ENCODE peak calls at places on chromosomes 16 and 17, in eight cellular contexts. P is heart right ventricle, M is fibroblast of lung, K is mammary epithelial cell, E is adrenal gland, N is heart left ventricle, B is thoracic aorta, A is SK-N-SH. H is an unnamed sample. For H3K4me1 and H3K36me3, the result is how much of the 10 kb centered on the place peaks cover.

GRCh38 chr16:15843635-15844279 is 13.1 kb downstream of the MYH11 start:
- DNase-seq in P (no peak), E (no peak), K (no peak), A (no peak), B (no peak), N (no peak), M (peak), H (no peak)

GRCh38 chr17:59707182-59707970 is at the start of the genes PTRH2 and VMP1:
- DNase-seq in P (peak), N (peak), A (peak), M (peak), B (peak), K (peak), E (peak), H (peak)

GRCh38 chr17:67663445-67663844 is 54.3 kb upstream of the NOL11 start:
- DNase-seq in P (no peak), N (no peak), B (no peak), A (no peak), M (no peak), E (no peak), K (no peak), H (no peak)

GRCh38 chr17:81684442-81684911 is 666 bp downstream of the HGS start:
- DNase-seq in E (no peak), K (no peak), A (peak), M (no peak), N (no peak), B (no peak), P (no peak), H (no peak)

GRCh38 chr17:58783380-58783779 is 27.7 kb downstream of the PPM1E start:
- DNase-seq in B (no peak), N (no peak), P (no peak), E (no peak), K (peak), M (peak), A (no peak), H (no peak)

GRCh38 chr17:44607836-44608690 is 48.2 kb upstream of the MEIOC start:
- DNase-seq in P (peak), K (no peak), E (no peak), N (no peak), B (no peak), M (peak), A (peak), H (no peak)

GRCh38 chr16:24051125-24051524 is 205.0 kb upstream of the CACNG3 start:
- DNase-seq in N (no peak), P (no peak), B (no peak), K (no peak), E (no peak), M (no peak), A (no peak), H (no peak)

GRCh38 chr17:64017381-64017980 is 3.0 kb downstream of the ICAM2 start:
- DNase-seq in N (no peak), B (no peak), A (no peak), K (no peak), P (no peak), E (no peak), M (no peak), H (no peak)

GRCh38 chr16:78608305-78608776 is 508.9 kb downstream of the WWOX start:
- DNase-seq in E (no peak), N (no peak), K (no peak), M (no peak), B (no peak), A (no peak), P (peak), H (no peak)

GRCh38 chr16:29698042-29698441 is 19.1 kb downstream of the QPRT start:
- DNase-seq in K (no peak), A (no peak), E (no peak), P (no peak), M (no peak), N (no peak), B (no peak), H (no peak)

GRCh38 chr16:29698484-29699323 is 19.7 kb downstream of the QPRT start:
- DNase-seq in N (no peak), E (no peak), K (no peak), P (no peak), B (no peak), M (no peak), A (no peak), H (no peak)

GRCh38 chr16:29700253-29700987 is 21.4 kb downstream of the QPRT start:
- DNase-seq in E (peak), N (peak), A (peak), M (peak), P (peak), K (peak), B (peak), H (peak)

GRCh38 chr16:29701214-29701555 is 22.2 kb downstream of the QPRT start:
- DNase-seq in B (no peak), N (no peak), K (no peak), E (no peak), M (no peak), A (no peak), P (no peak), H (no peak)

GRCh38 chr16:29699324-29700219 is 20.6 kb downstream of the QPRT start:
- DNase-seq in P (no peak), K (no peak), E (no peak), A (no peak), N (no peak), B (no peak), M (no peak), H (no peak)
- H3K4me1 ChIP-seq in P (under half), K (under half), E (under half), A (under half), N (under half), B (under half), M (under half), H (under half)

GRCh38 chr16:86224126-86224525 is 286.2 kb upstream of the FOXF1 start:
- DNase-seq in E (no peak), P (no peak), A (no peak), B (no peak), M (no peak), N (no peak), K (no peak), H (no peak)
- TF ChIP-seq CTCF in E (no peak), P (no peak), A (no peak), B (no peak), M (peak), N (no peak), K (no peak), H (no peak)

GRCh38 chr17:36590082-36590481 is 1.6 kb upstream of the DHRS11 start:
- DNase-seq in P (no peak), A (no peak), E (no peak), M (peak), B (no peak), K (no peak), N (no peak), H (no peak)
- H3K36me3 ChIP-seq in P (half or more), A (under half), E (under half), M (under half), B (under half), K (under half), N (under half), H (under half)

GRCh38 chr17:40550608-40551007 is 14.7 kb downstream of the CCR7 start:
- DNase-seq in K (no peak), B (no peak), M (peak), E (peak), N (peak), A (no peak), P (peak), H (no peak)
- H3K4me1 ChIP-seq in K (under half), B (under half), M (half or more), E (under half), N (half or more), A (half or more), P (under half), H (under half)

H was measured in prostate gland.